ENCODE peak calls at places on chromosome 9, in seven cellular contexts. One of them, this sample, is unnamed.
A peak's percentile ranks its signal among the peaks of the same experiment; 100 is the strongest.

GRCh38 chr9:101254733-101255473 is 129.9 kb downstream of the BAAT start:
- DNase-seq in PC-3: no peak
- DNase-seq in Peyer's patch: no peak
- DNase-seq in suprapubic skin: no peak
- DNase-seq in aorta: no peak
- DNase-seq in transverse colon: no peak
- DNase-seq in left ventricle myocardium inferior: no peak
- DNase-seq in this sample: no peak

GRCh38 chr9:12698293-12698692 is 5.1 kb downstream of the TYRP1 start:
- DNase-seq in suprapubic skin: no peak
- DNase-seq in left ventricle myocardium inferior: no peak
- DNase-seq in Peyer's patch: no peak
- DNase-seq in aorta: no peak
- DNase-seq in transverse colon: no peak
- DNase-seq in PC-3: no peak
- DNase-seq in this sample: no peak

GRCh38 chr9:108125541-108125940 is 636.0 kb upstream of the KLF4 start:
- DNase-seq in PC-3: no peak
- DNase-seq in transverse colon: no peak
- DNase-seq in aorta: peak; percentile 44
- DNase-seq in left ventricle myocardium inferior: no peak
- DNase-seq in suprapubic skin: no peak
- DNase-seq in Peyer's patch: no peak
- DNase-seq in this sample: no peak

GRCh38 chr9:108310202-108310601 is 545.6 kb downstream of the ACTL7B start:
- DNase-seq in suprapubic skin: no peak
- DNase-seq in aorta: no peak
- DNase-seq in left ventricle myocardium inferior: no peak
- DNase-seq in transverse colon: no peak
- DNase-seq in PC-3: no peak
- DNase-seq in Peyer's patch: no peak
- DNase-seq in this sample: no peak

GRCh38 chr9:89967527-89967926 is 362.7 kb downstream of the GADD45G start:
- DNase-seq in aorta: no peak
- DNase-seq in Peyer's patch: no peak
- DNase-seq in PC-3: no peak
- DNase-seq in transverse colon: no peak
- DNase-seq in suprapubic skin: no peak
- DNase-seq in left ventricle myocardium inferior: no peak
- DNase-seq in this sample: no peak

GRCh38 chr9:72888032-72888431 is 64.8 kb downstream of the ALDH1A1 start:
- DNase-seq in suprapubic skin: no peak
- DNase-seq in aorta: no peak
- DNase-seq in transverse colon: no peak
- DNase-seq in Peyer's patch: no peak
- DNase-seq in PC-3: no peak
- DNase-seq in left ventricle myocardium inferior: no peak
- DNase-seq in this sample: no peak

GRCh38 chr9:17342696-17343095 is 207.9 kb downstream of the CNTLN start:
- DNase-seq in left ventricle myocardium inferior: no peak
- DNase-seq in suprapubic skin: no peak
- DNase-seq in PC-3: no peak
- DNase-seq in transverse colon: no peak
- DNase-seq in aorta: no peak
- DNase-seq in Peyer's patch: no peak
- DNase-seq in this sample: no peak

GRCh38 chr9:90044710-90045151 is 439.9 kb downstream of the GADD45G start:
- DNase-seq in suprapubic skin: no peak
- DNase-seq in left ventricle myocardium inferior: no peak
- DNase-seq in PC-3: peak; percentile 79
- DNase-seq in Peyer's patch: no peak
- DNase-seq in aorta: no peak
- DNase-seq in transverse colon: no peak
- DNase-seq in this sample: peak; percentile 74

GRCh38 chr9:33029106-33029788 is 4.2 kb downstream of the DNAJA1 start:
- DNase-seq in transverse colon: no peak
- DNase-seq in Peyer's patch: no peak
- DNase-seq in left ventricle myocardium inferior: no peak
- DNase-seq in aorta: no peak
- DNase-seq in PC-3: no peak
- DNase-seq in suprapubic skin: no peak
- DNase-seq in this sample: no peak
- H3K4me3 ChIP-seq in transverse colon: no peak overlapping the region
- H3K4me3 ChIP-seq in Peyer's patch: no peak overlapping the region
- H3K4me3 ChIP-seq in left ventricle myocardium inferior: peak overlapping the region; percentile 6
- H3K4me3 ChIP-seq in aorta: no peak overlapping the region
- H3K4me3 ChIP-seq in PC-3: peak overlapping the region; percentile 94
- H3K4me3 ChIP-seq in suprapubic skin: no peak overlapping the region
- H3K4me3 ChIP-seq in this sample: no peak overlapping the region

GRCh38 chr9:135002336-135002735 is 84.6 kb upstream of the FCN1 start:
- DNase-seq in Peyer's patch: no peak
- DNase-seq in left ventricle myocardium inferior: no peak
- DNase-seq in transverse colon: no peak
- DNase-seq in PC-3: no peak
- DNase-seq in suprapubic skin: no peak
- DNase-seq in aorta: no peak
- DNase-seq in this sample: no peak
- H3K9me3 ChIP-seq in Peyer's patch: no peaks in the 10 kb centered on the region
- H3K9me3 ChIP-seq in left ventricle myocardium inferior: peaks cover 40% of the 10 kb centered on the region
- H3K9me3 ChIP-seq in transverse colon: peaks cover 4% of the 10 kb centered on the region
- H3K9me3 ChIP-seq in PC-3: peaks cover 4% of the 10 kb centered on the region
- H3K9me3 ChIP-seq in suprapubic skin: no peaks in the 10 kb centered on the region
- H3K9me3 ChIP-seq in aorta: peaks cover 4% of the 10 kb centered on the region
- H3K9me3 ChIP-seq in this sample: peaks cover 13% of the 10 kb centered on the region

GRCh38 chr9:123371228-123371584 is 15.2 kb downstream of the CRB2 start:
- DNase-seq in transverse colon: no peak
- DNase-seq in suprapubic skin: no peak
- DNase-seq in PC-3: no peak
- DNase-seq in aorta: no peak
- DNase-seq in left ventricle myocardium inferior: no peak
- DNase-seq in Peyer's patch: no peak
- DNase-seq in this sample: no peak

GRCh38 chr9:123370526-123371227 is 14.7 kb downstream of the CRB2 start:
- DNase-seq in left ventricle myocardium inferior: no peak
- DNase-seq in suprapubic skin: no peak
- DNase-seq in aorta: no peak
- DNase-seq in transverse colon: no peak
- DNase-seq in Peyer's patch: no peak
- DNase-seq in PC-3: no peak
- DNase-seq in this sample: no peak

GRCh38 chr9:123372766-123373446 is 16.9 kb downstream of the CRB2 start:
- DNase-seq in suprapubic skin: no peak
- DNase-seq in PC-3: no peak
- DNase-seq in Peyer's patch: no peak
- DNase-seq in aorta: no peak
- DNase-seq in transverse colon: no peak
- DNase-seq in left ventricle myocardium inferior: no peak
- DNase-seq in this sample: no peak

GRCh38 chr9:123373447-123373923 is 17.5 kb downstream of the CRB2 start:
- DNase-seq in left ventricle myocardium inferior: no peak
- DNase-seq in aorta: no peak
- DNase-seq in suprapubic skin: no peak
- DNase-seq in Peyer's patch: no peak
- DNase-seq in transverse colon: no peak
- DNase-seq in PC-3: no peak
- DNase-seq in this sample: no peak

GRCh38 chr9:123371805-123372590 is 16.0 kb downstream of the CRB2 start:
- DNase-seq in Peyer's patch: no peak
- DNase-seq in left ventricle myocardium inferior: no peak
- DNase-seq in PC-3: no peak
- DNase-seq in aorta: no peak
- DNase-seq in transverse colon: no peak
- DNase-seq in suprapubic skin: no peak
- DNase-seq in this sample: no peak
- H3K27me3 ChIP-seq in Peyer's patch: peaks cover 8% of the 10 kb centered on the region
- H3K27me3 ChIP-seq in left ventricle myocardium inferior: peaks cover 85% of the 10 kb centered on the region
- H3K27me3 ChIP-seq in PC-3: peaks cover 27% of the 10 kb centered on the region
- H3K27me3 ChIP-seq in aorta: no peaks in the 10 kb centered on the region
- H3K27me3 ChIP-seq in transverse colon: peaks cover 18% of the 10 kb centered on the region
- H3K27me3 ChIP-seq in suprapubic skin: peaks cover 79% of the 10 kb centered on the region
- H3K27me3 ChIP-seq in this sample: no peaks in the 10 kb centered on the region

GRCh38 chr9:136133191-136133958 is 14.7 kb upstream of the TMEM250 start:
- DNase-seq in PC-3: no peak
- DNase-seq in aorta: no peak
- DNase-seq in left ventricle myocardium inferior: no peak
- DNase-seq in suprapubic skin: no peak
- DNase-seq in Peyer's patch: no peak
- DNase-seq in transverse colon: no peak
- DNase-seq in this sample: peak; percentile 64
- H3K4me3 ChIP-seq in PC-3: peak overlapping the region; percentile 27
- H3K4me3 ChIP-seq in aorta: no peak overlapping the region
- H3K4me3 ChIP-seq in left ventricle myocardium inferior: peak overlapping the region; percentile 64
- H3K4me3 ChIP-seq in suprapubic skin: peak overlapping the region; percentile 36
- H3K4me3 ChIP-seq in Peyer's patch: no peak overlapping the region
- H3K4me3 ChIP-seq in transverse colon: no peak overlapping the region
- H3K4me3 ChIP-seq in this sample: peak overlapping the region; percentile 46

GRCh38 chr9:5718296-5719032 is 89.6 kb downstream of the RIC1 start:
- DNase-seq in left ventricle myocardium inferior: no peak
- DNase-seq in aorta: no peak
- DNase-seq in transverse colon: no peak
- DNase-seq in suprapubic skin: no peak
- DNase-seq in Peyer's patch: no peak
- DNase-seq in PC-3: no peak
- DNase-seq in this sample: no peak
- H3K9me3 ChIP-seq in left ventricle myocardium inferior: peaks cover 17% of the 10 kb centered on the region
- H3K9me3 ChIP-seq in aorta: no peaks in the 10 kb centered on the region
- H3K9me3 ChIP-seq in transverse colon: no peaks in the 10 kb centered on the region
- H3K9me3 ChIP-seq in suprapubic skin: peaks cover 5% of the 10 kb centered on the region
- H3K9me3 ChIP-seq in Peyer's patch: no peaks in the 10 kb centered on the region
- H3K9me3 ChIP-seq in PC-3: no peaks in the 10 kb centered on the region
- H3K9me3 ChIP-seq in this sample: no peaks in the 10 kb centered on the region

GRCh38 chr9:68694125-68694524 is 10.9 kb upstream of the PIP5K1B start:
- DNase-seq in Peyer's patch: no peak
- DNase-seq in suprapubic skin: no peak
- DNase-seq in transverse colon: no peak
- DNase-seq in left ventricle myocardium inferior: no peak
- DNase-seq in aorta: no peak
- DNase-seq in PC-3: no peak
- DNase-seq in this sample: no peak

GRCh38 chr9:68692519-68692918 is 12.5 kb upstream of the PIP5K1B start:
- DNase-seq in suprapubic skin: no peak
- DNase-seq in transverse colon: no peak
- DNase-seq in left ventricle myocardium inferior: no peak
- DNase-seq in Peyer's patch: no peak
- DNase-seq in PC-3: no peak
- DNase-seq in aorta: no peak
- DNase-seq in this sample: no peak

GRCh38 chr9:68685213-68685612 is 19.8 kb upstream of the PIP5K1B start:
- DNase-seq in left ventricle myocardium inferior: no peak
- DNase-seq in suprapubic skin: no peak
- DNase-seq in Peyer's patch: no peak
- DNase-seq in PC-3: no peak
- DNase-seq in transverse colon: no peak
- DNase-seq in aorta: no peak
- DNase-seq in this sample: no peak

GRCh38 chr9:68685770-68686169 is 19.3 kb upstream of the PIP5K1B start:
- DNase-seq in left ventricle myocardium inferior: no peak
- DNase-seq in suprapubic skin: no peak
- DNase-seq in PC-3: peak; percentile 51
- DNase-seq in aorta: no peak
- DNase-seq in Peyer's patch: peak; percentile 83
- DNase-seq in transverse colon: peak; percentile 67
- DNase-seq in this sample: no peak

GRCh38 chr9:68690088-68690487 is 15.0 kb upstream of the PIP5K1B start:
- DNase-seq in PC-3: no peak
- DNase-seq in Peyer's patch: peak; percentile 57
- DNase-seq in transverse colon: no peak
- DNase-seq in left ventricle myocardium inferior: peak; percentile 37
- DNase-seq in aorta: peak; percentile 77
- DNase-seq in suprapubic skin: no peak
- DNase-seq in this sample: peak; percentile 63
- H3K27me3 ChIP-seq in PC-3: peaks cover 59% of the 10 kb centered on the region
- H3K27me3 ChIP-seq in Peyer's patch: no peaks in the 10 kb centered on the region
- H3K27me3 ChIP-seq in transverse colon: no peaks in the 10 kb centered on the region
- H3K27me3 ChIP-seq in left ventricle myocardium inferior: no peaks in the 10 kb centered on the region
- H3K27me3 ChIP-seq in aorta: no peaks in the 10 kb centered on the region
- H3K27me3 ChIP-seq in suprapubic skin: no peaks in the 10 kb centered on the region
- H3K27me3 ChIP-seq in this sample: no peaks in the 10 kb centered on the region

DNA sequence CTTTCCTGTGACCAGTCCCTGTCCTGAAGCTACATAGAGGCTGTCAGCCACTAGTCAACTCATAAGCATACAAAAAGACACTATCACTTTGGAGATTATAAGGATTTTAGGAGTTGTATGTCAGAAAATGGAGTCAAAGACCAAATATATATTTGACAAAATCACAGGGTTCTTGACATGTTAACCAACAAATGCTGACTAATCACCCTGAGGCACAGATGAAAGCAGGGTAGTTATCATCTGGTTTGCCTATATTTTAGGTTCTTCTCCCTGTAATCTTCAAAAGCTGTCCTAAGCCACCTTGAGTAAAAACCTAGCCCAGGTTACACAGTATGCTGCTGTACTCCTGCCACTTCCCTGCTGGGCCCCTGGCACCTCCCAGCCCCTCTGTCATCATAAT is 64.7 kb upstream of the ERCC6L2 start:
- DNase-seq in suprapubic skin: no peak
- DNase-seq in transverse colon: no peak
- DNase-seq in PC-3: no peak
- DNase-seq in left ventricle myocardium inferior: no peak
- DNase-seq in Peyer's patch: no peak
- DNase-seq in aorta: no peak
- DNase-seq in this sample: no peak
- H3K4me3 ChIP-seq in suprapubic skin: no peak overlapping the region
- H3K4me3 ChIP-seq in transverse colon: no peak overlapping the region
- H3K4me3 ChIP-seq in PC-3: no peak overlapping the region
- H3K4me3 ChIP-seq in left ventricle myocardium inferior: no peak overlapping the region
- H3K4me3 ChIP-seq in Peyer's patch: no peak overlapping the region
- H3K4me3 ChIP-seq in aorta: no peak overlapping the region
- H3K4me3 ChIP-seq in this sample: no peak overlapping the region

GRCh38 chr9:111726949-111727348 is 65.5 kb downstream of the GNG10 start:
- DNase-seq in aorta: no peak
- DNase-seq in PC-3: peak; percentile 44
- DNase-seq in transverse colon: no peak
- DNase-seq in suprapubic skin: no peak
- DNase-seq in Peyer's patch: no peak
- DNase-seq in left ventricle myocardium inferior: no peak
- DNase-seq in this sample: no peak

GRCh38 chr9:111731916-111732315 is 62.8 kb downstream of the SHOC1 start:
- DNase-seq in PC-3: peak; percentile 45
- DNase-seq in transverse colon: no peak
- DNase-seq in suprapubic skin: no peak
- DNase-seq in Peyer's patch: no peak
- DNase-seq in left ventricle myocardium inferior: no peak
- DNase-seq in aorta: no peak
- DNase-seq in this sample: no peak

GRCh38 chr9:111730937-111731567 is 63.7 kb downstream of the SHOC1 start:
- DNase-seq in suprapubic skin: no peak
- DNase-seq in PC-3: peak; percentile 54
- DNase-seq in transverse colon: no peak
- DNase-seq in Peyer's patch: no peak
- DNase-seq in aorta: no peak
- DNase-seq in left ventricle myocardium inferior: no peak
- DNase-seq in this sample: peak; percentile 3

GRCh38 chr9:111728143-111728542 is 66.6 kb downstream of the SHOC1 start:
- DNase-seq in PC-3: peak; percentile 64
- DNase-seq in left ventricle myocardium inferior: no peak
- DNase-seq in Peyer's patch: no peak
- DNase-seq in aorta: no peak
- DNase-seq in suprapubic skin: no peak
- DNase-seq in transverse colon: no peak
- DNase-seq in this sample: no peak

GRCh38 chr9:111728617-111729366 is 65.9 kb downstream of the SHOC1 start:
- DNase-seq in suprapubic skin: no peak
- DNase-seq in left ventricle myocardium inferior: no peak
- DNase-seq in aorta: no peak
- DNase-seq in Peyer's patch: no peak
- DNase-seq in PC-3: peak; percentile 93
- DNase-seq in transverse colon: no peak
- DNase-seq in this sample: peak; percentile 11
- H3K9me3 ChIP-seq in suprapubic skin: peaks cover 5% of the 10 kb centered on the region
- H3K9me3 ChIP-seq in left ventricle myocardium inferior: peaks cover 24% of the 10 kb centered on the region
- H3K9me3 ChIP-seq in aorta: no peaks in the 10 kb centered on the region
- H3K9me3 ChIP-seq in Peyer's patch: no peaks in the 10 kb centered on the region
- H3K9me3 ChIP-seq in PC-3: no peaks in the 10 kb centered on the region
- H3K9me3 ChIP-seq in transverse colon: no peaks in the 10 kb centered on the region
- H3K9me3 ChIP-seq in this sample: peaks cover 43% of the 10 kb centered on the region